ENCODE peak calls at places on chromosomes 1 and 21, in ten cellular contexts. O, A, X, Z, Y, D, T, J, E and B are unnamed samples.

GRCh38 chr21:36591326-36591970 is 107.5 kb upstream of the SIM2 start:
- DNase-seq in O (no peak), A (no peak), X (no peak), Z (no peak), Y (no peak), D (no peak), T (no peak), J (no peak), E (no peak), B (no peak)

GRCh38 chr1:108113496-108113895 is 86.6 kb downstream of the SLC25A24 start:
- DNase-seq in O (no peak), A (no peak), X (no peak), Z (no peak), Y (no peak), D (peak), T (no peak), J (no peak), E (no peak), B (no peak)

GRCh38 chr1:35768350-35769187 is 1.2 kb downstream of the CLSPN start:
- DNase-seq in O (no peak), A (no peak), X (no peak), Z (no peak), Y (no peak), D (peak), T (no peak), J (peak), E (no peak), B (no peak)

GRCh38 chr1:24036080-24036479 is 56.0 kb upstream of the SRSF10 start:
- DNase-seq in O (no peak), A (no peak), X (no peak), Z (no peak), Y (no peak), D (no peak), T (no peak), J (no peak), E (no peak), B (no peak)

GRCh38 chr1:14840374-14840773 is 241.9 kb downstream of the KAZN start:
- DNase-seq in O (no peak), A (no peak), X (no peak), Z (no peak), Y (no peak), D (no peak), T (no peak), J (no peak), E (no peak), B (no peak)

GRCh38 chr1:177334276-177334675 is 163.5 kb downstream of the BRINP2 start:
- DNase-seq in O (no peak), A (no peak), X (no peak), Z (no peak), Y (no peak), D (peak), T (no peak), J (no peak), E (no peak), B (no peak)

GRCh38 chr1:30489737-30490389 is 233.5 kb downstream of the MATN1 start:
- DNase-seq in O (no peak), A (no peak), X (no peak), Z (no peak), Y (no peak), D (peak), T (no peak), J (no peak), E (no peak), B (no peak)

GRCh38 chr1:207428783-207429182 is 25.3 kb upstream of the CR2 start:
- DNase-seq in O (no peak), A (no peak), X (no peak), Z (no peak), Y (no peak), D (no peak), T (no peak), J (no peak), E (no peak), B (no peak)

GRCh38 chr1:230186003-230186863 is 119.2 kb downstream of the GALNT2 start:
- DNase-seq in O (no peak), A (no peak), X (peak), Z (peak), Y (peak), D (peak), T (peak), J (peak), E (peak), B (no peak)

GRCh38 chr1:66353207-66353606 is 180.7 kb upstream of the SGIP1 start:
- DNase-seq in O (no peak), A (no peak), X (no peak), Z (no peak), Y (no peak), D (no peak), T (no peak), J (peak), E (peak), B (no peak)

GRCh38 chr1:95094923-95095322 is 22.2 kb upstream of the ALG14 start:
- DNase-seq in O (no peak), A (no peak), X (no peak), Z (no peak), Y (no peak), D (no peak), T (no peak), J (no peak), E (no peak), B (no peak)

GRCh38 chr21:31030367-31031106 is 7.7 kb downstream of the KRTAP19-8 start:
- DNase-seq in O (no peak), A (no peak), X (no peak), Z (no peak), Y (no peak), D (no peak), T (no peak), J (no peak), E (no peak), B (no peak)

GRCh38 chr1:19257178-19257914 is 5.7 kb downstream of the MRTO4 start:
- DNase-seq in O (no peak), A (no peak), X (no peak), Z (no peak), Y (no peak), D (no peak), T (no peak), J (no peak), E (no peak), B (no peak)

GRCh38 chr1:217272385-217272784 is 358.5 kb downstream of the GPATCH2 start:
- DNase-seq in O (no peak), A (no peak), X (no peak), Z (no peak), Y (no peak), D (peak), T (no peak), J (no peak), E (no peak), B (no peak)

GRCh38 chr1:228852015-228852414 is 116.7 kb downstream of the RHOU start:
- DNase-seq in O (no peak), A (no peak), X (peak), Z (peak), Y (no peak), D (no peak), T (no peak), J (no peak), E (peak), B (no peak)

GRCh38 chr1:21251773-21252471 is 38.3 kb downstream of the ECE1 start:
- DNase-seq in O (no peak), A (no peak), X (no peak), Z (no peak), Y (peak), D (peak), T (no peak), J (no peak), E (no peak), B (no peak)

GRCh38 chr21:38667466-38667865 is 138.3 kb upstream of the ETS2 start:
- DNase-seq in O (no peak), A (no peak), X (no peak), Z (no peak), Y (no peak), D (no peak), T (no peak), J (no peak), E (no peak), B (no peak)

GRCh38 chr1:203463469-203464062 is 12.0 kb upstream of the PRELP start:
- DNase-seq in O (no peak), A (no peak), X (no peak), Z (no peak), Y (no peak), D (no peak), T (no peak), J (peak), E (no peak), B (no peak)

GRCh38 chr1:171245458-171246064 is 2.7 kb upstream of the FMO1 start:
- DNase-seq in O (no peak), A (no peak), X (no peak), Z (peak), Y (no peak), D (no peak), T (no peak), J (peak), E (peak), B (no peak)

GRCh38 chr1:109910123-109910962 is at the start of gene CSF1:
- DNase-seq in O (peak), A (peak), X (peak), Z (peak), Y (peak), D (peak), T (peak), J (peak), E (peak), B (peak)

GRCh38 chr1:245652660-245653427 is 498.1 kb downstream of the KIF26B start:
- DNase-seq in O (no peak), A (no peak), X (no peak), Z (no peak), Y (no peak), D (no peak), T (no peak), J (peak), E (no peak), B (no peak)

GRCh38 chr1:46690931-46691411 is 19.3 kb downstream of the TEX38 start:
- DNase-seq in O (no peak), A (no peak), X (no peak), Z (no peak), Y (no peak), D (no peak), T (no peak), J (peak), E (no peak), B (no peak)

GRCh38 chr1:187374130-187374529 is 545.4 kb downstream of the PLA2G4A start:
- DNase-seq in O (no peak), A (no peak), X (no peak), Z (no peak), Y (no peak), D (no peak), T (no peak), J (peak), E (no peak), B (no peak)

GRCh38 chr1:198278922-198279321 is 122.1 kb downstream of the NEK7 start:
- DNase-seq in O (no peak), A (no peak), X (no peak), Z (no peak), Y (no peak), D (peak), T (no peak), J (no peak), E (no peak), B (no peak)

GRCh38 chr1:51794260-51794659 is 84.3 kb downstream of the NRDC start:
- DNase-seq in O (no peak), A (no peak), X (no peak), Z (no peak), Y (no peak), D (no peak), T (no peak), J (no peak), E (no peak), B (no peak)

GRCh38 chr21:33816148-33816547 is 99.5 kb downstream of the ATP5PO start:
- DNase-seq in O (no peak), A (no peak), X (no peak), Z (no peak), Y (no peak), D (no peak), T (no peak), J (no peak), E (no peak), B (no peak)

GRCh38 chr1:115677172-115677542 is 35.4 kb downstream of the VANGL1 start:
- DNase-seq in O (no peak), A (no peak), X (no peak), Z (no peak), Y (no peak), D (peak), T (no peak), J (no peak), E (no peak), B (no peak)

GRCh38 chr1:31830065-31830464 is 14.2 kb upstream of the SPOCD1 start:
- DNase-seq in O (no peak), A (no peak), X (no peak), Z (no peak), Y (no peak), D (no peak), T (no peak), J (peak), E (no peak), B (no peak)

GRCh38 chr1:202144510-202145324 is at the start of gene ARL8A:
- DNase-seq in O (peak), A (peak), X (peak), Z (peak), Y (peak), D (no peak), T (peak), J (peak), E (no peak), B (peak)

GRCh38 chr1:172266528-172267174 is 153.8 kb upstream of the C1orf105 start:
- DNase-seq in O (no peak), A (no peak), X (no peak), Z (no peak), Y (no peak), D (no peak), T (no peak), J (no peak), E (no peak), B (no peak)

GRCh38 chr1:14521602-14522001 is 76.9 kb upstream of the KAZN start:
- DNase-seq in O (no peak), A (no peak), X (no peak), Z (no peak), Y (no peak), D (no peak), T (no peak), J (peak), E (no peak), B (no peak)

GRCh38 chr1:207811920-207812720 is 60.3 kb downstream of the CD46 start:
- DNase-seq in O (no peak), A (no peak), X (peak), Z (peak), Y (peak), D (no peak), T (peak), J (peak), E (peak), B (peak)

GRCh38 chr1:39668894-39669293 is 3.0 kb downstream of the NT5C1A start:
- DNase-seq in O (no peak), A (no peak), X (no peak), Z (no peak), Y (no peak), D (no peak), T (no peak), J (no peak), E (no peak), B (no peak)

GRCh38 chr1:197352011-197352410 is 84.0 kb downstream of the CRB1 start:
- DNase-seq in O (no peak), A (no peak), X (no peak), Z (no peak), Y (no peak), D (no peak), T (no peak), J (no peak), E (no peak), B (no peak)

GRCh38 chr1:65458730-65459396 is 38.4 kb downstream of the LEPR start:
- DNase-seq in O (no peak), A (no peak), X (no peak), Z (no peak), Y (no peak), D (no peak), T (no peak), J (no peak), E (no peak), B (no peak)

DNA sequence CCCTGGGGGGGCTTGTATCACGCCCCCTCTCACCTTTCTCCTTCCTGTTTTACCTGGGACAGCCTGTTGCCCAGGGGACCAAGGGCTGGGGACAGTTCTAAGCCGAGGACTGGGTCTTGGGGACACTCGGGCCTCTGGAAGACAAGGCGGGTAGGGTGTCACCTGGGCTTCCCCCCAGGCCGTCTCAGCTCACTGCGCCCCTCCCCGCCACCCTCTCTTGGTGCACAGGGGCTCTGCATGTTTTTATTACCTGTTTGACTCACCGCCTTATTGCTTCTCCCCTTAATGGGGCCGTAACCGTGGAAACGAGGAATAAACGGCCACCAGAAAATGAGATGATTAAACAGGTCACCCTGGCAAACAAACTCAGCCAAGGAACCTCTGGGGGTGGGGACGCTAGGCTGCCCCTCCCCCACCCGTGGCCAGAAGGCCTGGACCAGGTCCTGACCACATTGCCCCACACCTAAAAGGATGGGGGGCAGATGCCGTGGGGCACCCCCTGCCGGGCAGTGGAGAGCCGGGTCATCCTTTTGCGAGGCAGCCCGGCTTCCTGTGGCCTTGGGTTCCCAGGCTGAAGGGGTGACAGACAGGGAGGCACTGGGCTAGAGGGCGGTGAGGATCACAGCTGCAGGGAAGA is 109.9 kb downstream of the CASZ1 start:
- DNase-seq in O (no peak), A (no peak), X (no peak), Z (no peak), Y (no peak), D (no peak), T (no peak), J (peak), E (no peak), B (no peak)
- TF ChIP-seq CTCF in O (no peak), A (no peak), X (no peak), Z (no peak), Y (no peak), D (no peak), T (no peak), J (no peak), E (no peak), B (no peak)

DNA sequence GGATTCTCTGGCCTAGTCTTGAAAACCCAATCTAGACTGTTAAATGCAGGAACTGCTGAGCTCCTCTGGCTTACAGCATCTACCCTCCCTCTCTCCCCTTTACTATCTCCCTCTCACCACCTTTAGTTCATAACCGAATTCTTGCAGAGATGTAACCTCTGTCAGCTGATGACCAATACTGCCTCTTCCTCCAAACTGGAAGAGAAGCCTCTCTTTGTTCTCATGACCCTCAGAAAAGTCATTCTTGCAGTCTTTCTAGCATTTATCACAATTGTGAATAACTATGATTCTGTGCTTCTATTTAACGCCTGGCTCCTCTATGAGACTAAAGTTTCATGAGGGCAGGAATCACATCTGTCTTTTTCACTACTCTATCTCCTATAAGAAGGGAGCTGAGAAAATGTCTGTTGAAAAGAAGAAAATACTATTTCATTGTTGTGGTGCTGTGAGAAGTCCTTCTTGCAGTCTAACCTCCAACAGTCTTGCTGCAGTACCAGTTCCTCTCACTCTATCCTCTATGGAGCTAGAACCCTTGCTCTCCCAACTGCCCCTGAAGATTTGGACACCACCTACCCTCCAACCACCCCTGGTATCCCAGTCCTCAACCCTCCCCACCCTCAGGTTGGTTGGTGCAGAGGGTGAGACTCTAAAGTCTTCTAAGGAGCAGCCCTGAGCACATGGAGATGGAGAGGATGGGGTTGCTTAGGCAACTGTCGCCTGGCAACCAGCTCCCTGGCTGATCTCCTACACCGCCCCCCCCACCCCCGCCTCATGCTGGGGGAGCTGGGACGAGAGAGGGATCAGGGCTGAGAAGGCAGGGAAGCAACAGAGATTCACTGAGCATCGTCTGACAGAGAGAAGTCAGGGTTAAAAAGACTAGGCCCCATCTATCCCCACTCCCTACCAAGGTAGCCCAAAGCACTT is 13.9 kb downstream of the MEF2D start:
- DNase-seq in O (no peak), A (no peak), X (no peak), Z (peak), Y (no peak), D (no peak), T (no peak), J (no peak), E (no peak), B (peak)
- H3K27ac ChIP-seq in O (no peak), A (peak), X (peak), Z (no peak), Y (no peak), D (no peak), T (peak), J (no peak), E (no peak), B (peak)

DNA sequence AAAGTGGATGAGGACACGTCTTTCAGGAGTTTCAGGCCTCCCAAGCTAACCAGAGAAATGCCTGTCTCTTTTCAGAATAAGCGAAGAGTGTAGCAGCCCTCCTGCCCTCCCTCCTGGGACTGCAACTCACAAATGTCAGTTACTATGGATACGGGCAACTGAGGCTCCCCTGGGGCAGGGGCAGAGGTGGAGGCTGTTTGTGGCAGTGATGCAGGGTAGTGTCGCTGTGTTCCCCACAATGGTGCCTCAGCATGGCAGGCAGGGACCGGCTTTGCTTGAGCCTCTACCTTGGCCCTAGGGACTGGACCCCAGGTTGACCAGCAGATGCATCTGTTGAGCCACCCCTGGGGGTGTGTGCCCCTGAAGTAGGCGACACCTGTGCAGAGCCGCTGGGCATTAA is 10.2 kb downstream of the NFASC start:
- DNase-seq in O (no peak), A (no peak), X (no peak), Z (no peak), Y (no peak), D (no peak), T (no peak), J (no peak), E (no peak), B (no peak)
- TF ChIP-seq CTCF in O (no peak), A (no peak), X (no peak), Z (no peak), Y (no peak), D (no peak), T (no peak), J (no peak), E (no peak), B (no peak)

GRCh38 chr1:54289061-54289938 is 89.3 kb downstream of the MRPL37 start:
- DNase-seq in O (no peak), A (no peak), X (no peak), Z (no peak), Y (no peak), D (no peak), T (no peak), J (no peak), E (no peak), B (no peak)

GRCh38 chr1:54289939-54290233 is 89.9 kb downstream of the MRPL37 start:
- DNase-seq in O (no peak), A (no peak), X (no peak), Z (no peak), Y (no peak), D (no peak), T (no peak), J (no peak), E (no peak), B (no peak)

GRCh38 chr1:54292015-54292739 is 92.2 kb downstream of the MRPL37 start:
- DNase-seq in O (no peak), A (no peak), X (no peak), Z (no peak), Y (no peak), D (no peak), T (no peak), J (no peak), E (no peak), B (no peak)

GRCh38 chr1:54290443-54291184 is 90.6 kb downstream of the MRPL37 start:
- DNase-seq in O (no peak), A (no peak), X (no peak), Z (no peak), Y (peak), D (no peak), T (no peak), J (no peak), E (no peak), B (peak)

GRCh38 chr1:54291276-54292014 is 91.5 kb downstream of the MRPL37 start:
- DNase-seq in O (no peak), A (no peak), X (no peak), Z (no peak), Y (no peak), D (no peak), T (no peak), J (no peak), E (no peak), B (no peak)
- H3K27ac ChIP-seq in O (no peak), A (no peak), X (peak), Z (peak), Y (peak), D (no peak), T (peak), J (peak), E (no peak), B (peak)